ENCODE peak calls at places on chromosomes 6 and 20, in six cellular contexts. I is fibroblast of villous mesenchyme, W is GM20000, S is hepatocyte, J is ascending aorta, D is endothelial cell. C is an unnamed sample.

GRCh38 chr20:25372584-25373336 is 17.9 kb downstream of the ABHD12 start:
- DNase-seq in I (peak), W (no peak), S (no peak), J (no peak), D (no peak), C (no peak)

GRCh38 chr6:42339991-42340401 is 111.7 kb downstream of the TRERF1 start:
- DNase-seq in I (no peak), W (peak), S (no peak), J (no peak), D (no peak), C (no peak)

GRCh38 chr6:38671885-38672467 is 31.0 kb downstream of the GLO1 start:
- DNase-seq in I (peak), W (peak), S (peak), J (no peak), D (peak), C (peak)

GRCh38 chr6:118781897-118782296 is 112.1 kb upstream of the ASF1A start:
- DNase-seq in I (peak), W (no peak), S (no peak), J (no peak), D (no peak), C (no peak)

GRCh38 chr20:24653306-24653705 is 183.9 kb downstream of the SYNDIG1 start:
- DNase-seq in I (peak), W (no peak), S (peak), J (no peak), D (no peak), C (no peak)

GRCh38 chr6:21348462-21349195 is 244.9 kb upstream of the SOX4 start:
- DNase-seq in I (peak), W (no peak), S (peak), J (no peak), D (peak), C (peak)

GRCh38 chr6:20564269-20564668 is 30.0 kb downstream of the CDKAL1 start:
- DNase-seq in I (peak), W (peak), S (no peak), J (no peak), D (no peak), C (no peak)

GRCh38 chr20:58514321-58515239 is 619 bp downstream of the APCDD1L start:
- DNase-seq in I (no peak), W (no peak), S (no peak), J (no peak), D (no peak), C (no peak)

GRCh38 chr6:117495425-117495824 is 13.0 kb downstream of the DCBLD1 start:
- DNase-seq in I (no peak), W (no peak), S (no peak), J (no peak), D (no peak), C (no peak)

GRCh38 chr6:167401525-167402194 is 76.8 kb downstream of the TTLL2 start:
- DNase-seq in I (no peak), W (no peak), S (peak), J (no peak), D (peak), C (no peak)

GRCh38 chr6:138485005-138485545 is 14.2 kb downstream of the NHSL1 start:
- DNase-seq in I (peak), W (no peak), S (no peak), J (no peak), D (no peak), C (no peak)

GRCh38 chr20:47521059-47521808 is 19.5 kb downstream of the NCOA3 start:
- DNase-seq in I (no peak), W (no peak), S (peak), J (no peak), D (no peak), C (no peak)

GRCh38 chr6:43990275-43990626 is 137.0 kb downstream of the MRPL14 start:
- DNase-seq in I (peak), W (no peak), S (peak), J (no peak), D (no peak), C (no peak)

GRCh38 chr6:93416575-93417420 is 2.6 kb downstream of the EPHA7 start:
- DNase-seq in I (peak), W (peak), S (peak), J (peak), D (peak), C (peak)

GRCh38 chr20:6746901-6747609 is 20.4 kb upstream of the BMP2 start:
- DNase-seq in I (no peak), W (no peak), S (no peak), J (no peak), D (peak), C (no peak)

DNA sequence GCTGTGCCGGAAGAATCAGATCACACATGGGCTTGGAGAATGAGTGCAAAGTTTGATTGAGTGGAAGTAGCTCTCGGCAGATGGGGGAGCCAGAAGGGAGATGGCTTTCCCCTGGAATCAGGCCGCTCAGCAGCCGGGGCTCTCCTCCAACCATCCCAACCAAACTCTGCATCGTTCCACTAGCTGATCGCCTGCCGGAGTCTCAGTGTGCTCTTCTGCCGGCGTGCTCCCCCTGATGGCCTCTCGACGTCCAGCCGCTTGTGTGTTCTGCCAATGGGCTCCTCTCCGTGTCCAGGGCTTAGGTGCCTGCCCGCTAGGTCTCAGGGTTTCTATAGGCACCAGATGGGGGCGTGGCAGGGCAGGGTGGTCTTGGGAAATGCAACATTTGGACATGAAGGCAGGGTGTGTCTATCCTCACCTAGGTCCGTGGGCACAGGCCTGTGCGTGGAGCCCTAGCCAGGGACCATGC is 4.9 kb upstream of the BIRC7 start:
- DNase-seq in I (peak), W (no peak), S (peak), J (no peak), D (peak), C (no peak)
- TF ChIP-seq CTCF in I (peak), W (peak), S (peak), J (peak), D (no peak), C (no peak)

DNA sequence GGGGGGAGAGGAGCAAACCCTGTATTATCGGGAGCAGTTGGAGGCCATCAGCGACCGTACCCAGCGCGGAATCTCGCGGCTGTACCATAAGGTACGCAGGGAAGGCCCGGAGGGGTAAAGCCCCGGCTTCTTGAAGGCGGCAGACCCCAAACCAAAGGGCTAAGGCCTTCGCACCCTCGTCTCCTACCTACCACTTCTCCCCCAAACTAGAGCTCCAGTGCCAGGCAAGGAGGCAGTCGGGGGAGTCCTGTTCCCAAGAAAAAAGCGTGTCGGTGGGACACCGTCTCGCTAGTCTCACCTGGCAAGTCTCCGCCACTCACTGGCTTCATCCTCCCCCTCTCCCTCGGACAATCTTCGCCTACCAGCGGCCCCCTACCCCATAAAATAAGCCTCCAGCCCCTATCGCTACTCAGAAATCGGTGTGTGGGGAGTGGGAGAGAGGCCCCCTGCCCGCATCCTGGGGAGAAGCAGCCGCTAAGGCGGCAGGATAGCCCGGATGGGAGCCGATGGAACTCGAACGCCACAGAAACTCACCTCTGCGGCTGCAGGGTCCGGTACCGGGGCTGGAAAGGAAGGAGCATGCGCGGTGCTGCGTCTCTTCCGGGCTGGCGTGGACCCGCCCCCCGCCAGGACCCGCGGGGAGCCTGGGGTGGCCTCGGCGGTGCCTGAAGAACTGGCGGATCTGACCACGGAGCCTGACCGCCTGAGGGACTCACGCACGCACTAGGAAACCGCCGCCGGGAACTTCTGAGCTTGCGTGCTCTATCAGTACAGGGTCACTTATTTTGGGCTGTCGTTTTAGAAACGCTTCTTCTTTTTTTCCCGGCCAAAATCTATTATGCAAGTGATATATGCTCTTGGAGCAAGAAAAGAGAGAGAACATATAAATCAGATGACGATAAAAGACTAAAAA is at the start of gene RPS10:
- DNase-seq in I (peak), W (peak), S (peak), J (peak), D (peak), C (peak)
- TF ChIP-seq CTCF in I (no peak), W (no peak), S (no peak), J (no peak), D (no peak), C (no peak)

GRCh38 chr20:45933231-45934045 is 1.0 kb upstream of the PCIF1 start:
- DNase-seq in I (peak), W (peak), S (peak), J (peak), D (peak), C (peak)
- TF ChIP-seq CTCF in I (peak), W (no peak), S (peak), J (peak), D (no peak), C (peak)

GRCh38 chr6:32692019-32692418 is 25.6 kb upstream of the HLA-DQB1 start:
- DNase-seq in I (peak), W (peak), S (peak), J (no peak), D (peak), C (peak)
- TF ChIP-seq CTCF in I (peak), W (peak), S (peak), J (no peak), D (no peak), C (peak)

C was measured in Calu3.